ENCODE peak calls at places on chromosomes 6 and 20, in eight cellular contexts. W is ascending aorta, V is IMR-90, J is aorta, M is GM23338, Y is tibial artery, G is DND-41, B is uterus. R is an unnamed sample.

GRCh38 chr6:149862901-149863595 is 1.1 kb downstream of the LRP11 start:
- DNase-seq in W (peak; percentile 86), V (peak; percentile 57), J (peak; percentile 90), M (peak; percentile 71), Y (peak; percentile 92), G (peak; percentile 33), B (peak; percentile 49), R (peak; percentile 51)

GRCh38 chr6:83192871-83193746 is at the start of the genes PGM3 and RWDD2A:
- DNase-seq in W (peak; percentile 95), V (peak; percentile 84), J (peak; percentile 97), M (peak; percentile 93), Y (peak; percentile 95), G (peak; percentile 90), B (peak; percentile 85), R (peak; percentile 85)

GRCh38 chr6:82589509-82590206 is 226.0 kb downstream of the TPBG start:
- DNase-seq in W (no peak), V (peak; percentile 64), J (no peak), M (peak; percentile 75), Y (no peak), G (no peak), B (no peak), R (no peak)

GRCh38 chr6:159461266-159461665 is 231.8 kb downstream of the SOD2 start:
- DNase-seq in W (no peak), V (no peak), J (no peak), M (no peak), Y (no peak), G (no peak), B (no peak), R (no peak)

GRCh38 chr6:79607000-79607399 is 24.1 kb upstream of the SH3BGRL2 start:
- DNase-seq in W (no peak), V (peak; percentile 8), J (no peak), M (no peak), Y (no peak), G (no peak), B (no peak), R (no peak)

GRCh38 chr6:94535798-94536197 is 1041.5 kb upstream of the MANEA start:
- DNase-seq in W (no peak), V (no peak), J (no peak), M (no peak), Y (no peak), G (no peak), B (no peak), R (no peak)

GRCh38 chr6:135464634-135465033 is 32.9 kb downstream of the AHI1 start:
- DNase-seq in W (no peak), V (no peak), J (no peak), M (no peak), Y (no peak), G (no peak), B (no peak), R (no peak)

GRCh38 chr6:81808834-81809598 is 56.5 kb upstream of the TENT5A start:
- DNase-seq in W (no peak), V (no peak), J (peak; percentile 71), M (no peak), Y (no peak), G (no peak), B (no peak), R (no peak)

GRCh38 chr6:90294614-90294988 is 2.0 kb downstream of the BACH2 start:
- DNase-seq in W (peak; percentile 69), V (no peak), J (no peak), M (peak; percentile 51), Y (no peak), G (no peak), B (peak; percentile 25), R (peak; percentile 74)

GRCh38 chr20:22999756-23000155 is 35.4 kb upstream of the SSTR4 start:
- DNase-seq in W (no peak), V (peak; percentile 13), J (no peak), M (no peak), Y (no peak), G (no peak), B (no peak), R (no peak)

GRCh38 chr20:37419774-37420542 is 74.0 kb downstream of the SRC start:
- DNase-seq in W (no peak), V (no peak), J (no peak), M (no peak), Y (no peak), G (no peak), B (no peak), R (no peak)
- H3K4me3 ChIP-seq in W (no peak overlapping the region), V (no peak overlapping the region), J (no peak overlapping the region), M (no peak overlapping the region), Y (no peak overlapping the region), G (no peak overlapping the region), B (no peak overlapping the region), R (no peak overlapping the region)

DNA sequence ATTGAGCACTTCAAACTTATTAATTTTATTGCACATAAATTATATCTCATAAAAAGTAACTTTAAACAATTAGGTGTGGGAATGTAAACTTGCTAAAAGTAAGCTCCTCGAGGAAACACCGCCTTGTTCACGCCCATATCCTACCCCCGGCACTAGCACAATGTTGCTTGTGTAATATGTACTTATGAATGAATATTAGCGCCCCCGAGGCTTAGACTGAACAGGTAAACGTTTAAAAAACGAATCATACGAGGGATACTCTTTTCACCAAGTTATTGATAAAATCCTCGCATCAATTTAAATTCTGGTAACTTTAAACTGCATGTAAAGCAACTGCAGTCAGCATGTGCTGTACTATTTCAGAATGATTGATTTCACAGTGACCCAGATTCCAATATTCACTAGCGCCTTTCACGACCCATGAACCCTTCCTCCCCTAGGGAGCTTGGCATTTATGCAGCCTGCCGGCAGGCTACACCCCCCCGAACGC is 637 bp downstream of the TFB1M start:
- DNase-seq in W (no peak), V (no peak), J (no peak), M (no peak), Y (no peak), G (peak; percentile 37), B (peak; percentile 19), R (no peak)
- H3K36me3 ChIP-seq in W (peaks cover 7% of the 10 kb centered on the region), V (no peaks in the 10 kb centered on the region), J (no peaks in the 10 kb centered on the region), M (peaks cover 18% of the 10 kb centered on the region), Y (peaks cover 5% of the 10 kb centered on the region), G (peaks cover 28% of the 10 kb centered on the region), B (no peaks in the 10 kb centered on the region), R (peaks cover 6% of the 10 kb centered on the region)

GRCh38 chr6:15358579-15359327 is 112.9 kb downstream of the JARID2 start:
- DNase-seq in W (no peak), V (peak; percentile 46), J (no peak), M (no peak), Y (no peak), G (no peak), B (no peak), R (no peak)
- H3K4me3 ChIP-seq in W (no peak overlapping the region), V (no peak overlapping the region), J (no peak overlapping the region), M (no peak overlapping the region), Y (no peak overlapping the region), G (no peak overlapping the region), B (no peak overlapping the region), R (no peak overlapping the region)

GRCh38 chr6:111219785-111220184 is 132.5 kb downstream of the SLC16A10 start:
- DNase-seq in W (no peak), V (no peak), J (no peak), M (no peak), Y (no peak), G (no peak), B (no peak), R (no peak)
- H3K36me3 ChIP-seq in W (no peaks in the 10 kb centered on the region), V (no peaks in the 10 kb centered on the region), J (no peaks in the 10 kb centered on the region), M (no peaks in the 10 kb centered on the region), Y (no peaks in the 10 kb centered on the region), G (no peaks in the 10 kb centered on the region), B (no peaks in the 10 kb centered on the region), R (no peaks in the 10 kb centered on the region)

GRCh38 chr6:27124252-27124657 is 123.2 kb upstream of the PRSS16 start:
- DNase-seq in W (no peak), V (no peak), J (no peak), M (no peak), Y (no peak), G (no peak), B (no peak), R (no peak)
- H3K4me3 ChIP-seq in W (no peak overlapping the region), V (no peak overlapping the region), J (no peak overlapping the region), M (no peak overlapping the region), Y (no peak overlapping the region), G (no peak overlapping the region), B (no peak overlapping the region), R (no peak overlapping the region)

GRCh38 chr6:71404145-71404966 is 115.7 kb downstream of the OGFRL1 start:
- DNase-seq in W (no peak), V (peak; percentile 76), J (no peak), M (peak; percentile 62), Y (no peak), G (no peak), B (no peak), R (no peak)

GRCh38 chr6:71403422-71404134 is 115.0 kb downstream of the OGFRL1 start:
- DNase-seq in W (no peak), V (no peak), J (no peak), M (peak; percentile 45), Y (no peak), G (no peak), B (no peak), R (no peak)

GRCh38 chr6:71405416-71405815 is 116.8 kb downstream of the OGFRL1 start:
- DNase-seq in W (no peak), V (no peak), J (no peak), M (no peak), Y (no peak), G (no peak), B (no peak), R (no peak)

GRCh38 chr6:71406871-71407860 is 118.6 kb downstream of the OGFRL1 start:
- DNase-seq in W (no peak), V (no peak), J (no peak), M (peak; percentile 64), Y (no peak), G (no peak), B (no peak), R (no peak)

DNA sequence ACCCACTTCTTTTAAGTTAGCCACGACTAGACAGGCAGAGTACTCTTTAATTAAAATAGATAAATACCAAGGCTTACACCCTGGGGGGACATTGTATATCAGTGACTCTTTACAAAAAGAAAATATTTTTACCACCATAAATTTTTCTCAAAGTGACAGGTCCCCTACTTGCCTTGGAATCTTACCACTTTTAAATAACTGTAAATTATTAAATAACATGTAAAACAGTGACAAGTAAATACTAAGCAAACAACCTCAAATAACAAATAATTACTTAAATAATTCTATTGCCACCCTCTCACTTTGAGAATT is 116.3 kb downstream of the OGFRL1 start:
- DNase-seq in W (no peak), V (no peak), J (no peak), M (no peak), Y (no peak), G (no peak), B (no peak), R (no peak)
- H3K36me3 ChIP-seq in W (peaks cover 5% of the 10 kb centered on the region), V (peaks cover 4% of the 10 kb centered on the region), J (no peaks in the 10 kb centered on the region), M (no peaks in the 10 kb centered on the region), Y (no peaks in the 10 kb centered on the region), G (no peaks in the 10 kb centered on the region), B (no peaks in the 10 kb centered on the region), R (no peaks in the 10 kb centered on the region)

DNA sequence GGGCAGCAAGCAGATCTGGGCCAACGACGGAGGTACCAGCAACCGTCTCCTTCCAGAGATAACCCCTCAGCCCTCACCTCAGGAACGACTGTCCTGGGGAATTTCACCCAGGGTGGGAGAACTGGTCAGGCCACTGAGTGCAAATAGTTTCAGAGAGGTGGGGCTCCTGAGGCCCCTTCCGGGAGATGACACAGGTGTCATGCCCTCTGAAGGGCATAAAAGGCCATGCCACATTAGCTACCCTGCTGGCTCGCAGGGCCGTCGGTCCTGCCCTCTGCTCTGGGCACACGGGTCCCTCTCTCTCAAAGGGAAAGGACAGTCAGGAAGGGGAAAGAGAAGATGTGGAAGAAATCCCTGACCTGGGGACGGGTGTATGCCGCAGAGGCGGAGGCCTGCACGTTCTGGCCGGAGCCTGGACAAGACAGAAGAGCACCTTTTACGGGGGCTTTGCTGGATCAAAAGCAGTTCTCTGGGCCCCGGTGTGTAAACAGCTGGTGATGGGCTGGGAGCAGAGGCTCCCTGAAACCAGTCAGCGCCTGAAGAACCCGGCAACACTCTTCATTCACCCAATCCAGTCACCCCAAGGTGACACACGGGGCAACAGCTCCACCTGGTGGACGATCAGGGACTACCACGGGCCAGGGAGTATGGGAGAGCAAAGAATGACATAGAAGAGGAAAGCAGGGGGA is 6.4 kb upstream of the TAF8 start:
- DNase-seq in W (peak; percentile 89), V (peak; percentile 79), J (peak; percentile 96), M (peak; percentile 94), Y (peak; percentile 90), G (peak; percentile 95), B (peak; percentile 84), R (peak; percentile 82)
- H3K4me3 ChIP-seq in W (peak overlapping the region; percentile 6), V (no peak overlapping the region), J (no peak overlapping the region), M (peak overlapping the region; percentile 34), Y (no peak overlapping the region), G (peak overlapping the region; percentile 46), B (no peak overlapping the region), R (peak overlapping the region; percentile 57)

R was measured in CD8-positive, alpha-beta T cell.